ENCODE peak calls at places on chromosomes 12 and 14, in six cellular contexts. One of them, this sample, is unnamed.

GRCh38 chr12:60269611-60270269 is 673.9 kb downstream of the SLC16A7 start:
- DNase-seq in sigmoid colon: no peak
- DNase-seq in body of pancreas: no peak
- DNase-seq in GM06990: no peak
- DNase-seq in cardiac muscle cell: no peak
- DNase-seq in H1: no peak
- DNase-seq in this sample: no peak

GRCh38 chr12:79020106-79020505 is 155.5 kb downstream of the SYT1 start:
- DNase-seq in H1: no peak
- DNase-seq in GM06990: no peak
- DNase-seq in body of pancreas: no peak
- DNase-seq in cardiac muscle cell: no peak
- DNase-seq in sigmoid colon: no peak
- DNase-seq in this sample: no peak

GRCh38 chr14:92955381-92955780 is 32.4 kb downstream of the CHGA start:
- DNase-seq in cardiac muscle cell: no peak
- DNase-seq in body of pancreas: no peak
- DNase-seq in sigmoid colon: no peak
- DNase-seq in GM06990: no peak
- DNase-seq in H1: no peak
- DNase-seq in this sample: no peak

GRCh38 chr14:61489932-61490331 is 168.6 kb downstream of the PRKCH start:
- DNase-seq in sigmoid colon: peak; percentile 74
- DNase-seq in cardiac muscle cell: no peak
- DNase-seq in GM06990: no peak
- DNase-seq in body of pancreas: peak; percentile 36
- DNase-seq in H1: no peak
- DNase-seq in this sample: no peak

GRCh38 chr12:24896171-24896570 is 52.7 kb downstream of the BCAT1 start:
- DNase-seq in H1: no peak
- DNase-seq in body of pancreas: no peak
- DNase-seq in sigmoid colon: no peak
- DNase-seq in cardiac muscle cell: no peak
- DNase-seq in GM06990: no peak
- DNase-seq in this sample: no peak

GRCh38 chr14:45038865-45039264 is 45.1 kb upstream of the PRPF39 start:
- DNase-seq in H1: no peak
- DNase-seq in cardiac muscle cell: no peak
- DNase-seq in sigmoid colon: no peak
- DNase-seq in body of pancreas: no peak
- DNase-seq in GM06990: no peak
- DNase-seq in this sample: no peak

GRCh38 chr12:57520008-57520726 is at the start of gene DDIT3:
- DNase-seq in sigmoid colon: peak; percentile 100
- DNase-seq in cardiac muscle cell: peak; percentile 100
- DNase-seq in GM06990: peak; percentile 99
- DNase-seq in H1: peak; percentile 96
- DNase-seq in body of pancreas: peak; percentile 100
- DNase-seq in this sample: peak; percentile 99

GRCh38 chr14:33692762-33693161 is 258.1 kb downstream of the EGLN3 start:
- DNase-seq in sigmoid colon: no peak
- DNase-seq in H1: no peak
- DNase-seq in GM06990: no peak
- DNase-seq in body of pancreas: no peak
- DNase-seq in cardiac muscle cell: no peak
- DNase-seq in this sample: no peak

GRCh38 chr14:103707329-103708263 is 7.7 kb downstream of the XRCC3 start:
- DNase-seq in body of pancreas: no peak
- DNase-seq in cardiac muscle cell: no peak
- DNase-seq in GM06990: no peak
- DNase-seq in sigmoid colon: no peak
- DNase-seq in H1: no peak
- DNase-seq in this sample: no peak

GRCh38 chr12:76201316-76201715 is 116.8 kb upstream of the NAP1L1 start:
- DNase-seq in cardiac muscle cell: no peak
- DNase-seq in GM06990: no peak
- DNase-seq in sigmoid colon: no peak
- DNase-seq in H1: no peak
- DNase-seq in body of pancreas: no peak
- DNase-seq in this sample: no peak

DNA sequence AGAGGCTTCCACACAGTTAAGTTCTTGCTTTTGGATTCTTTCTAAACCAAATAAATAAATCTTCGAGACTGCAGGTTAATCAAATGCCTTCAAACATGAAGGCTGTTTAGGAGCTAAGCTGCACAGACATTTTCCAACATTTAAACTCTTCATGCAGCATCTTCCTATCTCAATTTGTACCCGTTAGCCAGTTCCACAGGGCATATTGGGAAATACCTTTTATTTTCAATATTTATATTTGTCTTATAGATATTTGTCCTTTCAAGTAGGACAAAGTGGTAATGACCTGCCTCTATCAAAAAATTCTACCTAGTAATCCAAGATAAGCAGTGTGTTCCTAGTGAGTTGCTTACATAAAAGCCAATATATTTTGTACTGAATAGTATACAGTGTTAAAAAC is 373.6 kb downstream of the DIO2 start:
- DNase-seq in body of pancreas: no peak
- DNase-seq in sigmoid colon: no peak
- DNase-seq in H1: no peak
- DNase-seq in cardiac muscle cell: no peak
- DNase-seq in GM06990: no peak
- DNase-seq in this sample: no peak
- H3K36me3 ChIP-seq in body of pancreas: no peaks in the 10 kb centered on the region
- H3K36me3 ChIP-seq in sigmoid colon: no peaks in the 10 kb centered on the region
- H3K36me3 ChIP-seq in H1: no peaks in the 10 kb centered on the region
- H3K36me3 ChIP-seq in cardiac muscle cell: no peaks in the 10 kb centered on the region
- H3K36me3 ChIP-seq in GM06990: no peaks in the 10 kb centered on the region
- H3K36me3 ChIP-seq in this sample: no peaks in the 10 kb centered on the region

GRCh38 chr12:31387466-31387865 is 61.5 kb upstream of the SINHCAF start:
- DNase-seq in body of pancreas: no peak
- DNase-seq in cardiac muscle cell: peak; percentile 7
- DNase-seq in H1: no peak
- DNase-seq in sigmoid colon: no peak
- DNase-seq in GM06990: no peak
- DNase-seq in this sample: no peak

GRCh38 chr12:31387011-31387410 is 61.1 kb upstream of the SINHCAF start:
- DNase-seq in body of pancreas: no peak
- DNase-seq in H1: no peak
- DNase-seq in sigmoid colon: no peak
- DNase-seq in GM06990: no peak
- DNase-seq in cardiac muscle cell: no peak
- DNase-seq in this sample: no peak

GRCh38 chr12:31390991-31391390 is 65.0 kb upstream of the SINHCAF start:
- DNase-seq in cardiac muscle cell: no peak
- DNase-seq in body of pancreas: no peak
- DNase-seq in sigmoid colon: no peak
- DNase-seq in GM06990: no peak
- DNase-seq in H1: no peak
- DNase-seq in this sample: no peak

GRCh38 chr12:31386364-31386777 is 60.4 kb upstream of the SINHCAF start:
- DNase-seq in GM06990: no peak
- DNase-seq in sigmoid colon: no peak
- DNase-seq in H1: peak; percentile 84
- DNase-seq in body of pancreas: no peak
- DNase-seq in cardiac muscle cell: peak; percentile 12
- DNase-seq in this sample: no peak

DNA sequence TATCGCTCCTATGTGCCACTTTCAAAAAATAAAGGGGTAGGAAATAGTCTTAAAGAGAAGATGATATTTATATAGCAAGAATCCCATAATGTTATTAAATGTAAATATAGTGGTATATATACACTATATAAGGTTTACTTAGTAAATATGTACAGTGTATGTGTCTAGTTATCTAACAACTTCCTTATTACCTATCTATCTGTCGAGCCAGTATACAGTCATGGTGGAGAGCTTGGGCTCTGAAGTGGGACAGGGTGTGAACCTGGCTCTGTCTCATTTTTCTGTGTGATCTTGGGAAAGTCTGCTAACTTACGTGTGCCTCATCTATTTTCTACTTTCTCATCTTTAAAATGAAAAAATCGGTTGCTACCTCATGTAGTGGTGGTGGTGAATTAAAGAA is 62.8 kb upstream of the SINHCAF start:
- DNase-seq in H1: no peak
- DNase-seq in sigmoid colon: no peak
- DNase-seq in body of pancreas: no peak
- DNase-seq in cardiac muscle cell: no peak
- DNase-seq in GM06990: no peak
- DNase-seq in this sample: no peak
- H3K36me3 ChIP-seq in H1: no peaks in the 10 kb centered on the region
- H3K36me3 ChIP-seq in sigmoid colon: peaks cover 14% of the 10 kb centered on the region
- H3K36me3 ChIP-seq in body of pancreas: peaks cover 10% of the 10 kb centered on the region
- H3K36me3 ChIP-seq in cardiac muscle cell: peaks cover 70% of the 10 kb centered on the region
- H3K36me3 ChIP-seq in GM06990: peaks cover 4% of the 10 kb centered on the region
- H3K36me3 ChIP-seq in this sample: peaks cover 14% of the 10 kb centered on the region

DNA sequence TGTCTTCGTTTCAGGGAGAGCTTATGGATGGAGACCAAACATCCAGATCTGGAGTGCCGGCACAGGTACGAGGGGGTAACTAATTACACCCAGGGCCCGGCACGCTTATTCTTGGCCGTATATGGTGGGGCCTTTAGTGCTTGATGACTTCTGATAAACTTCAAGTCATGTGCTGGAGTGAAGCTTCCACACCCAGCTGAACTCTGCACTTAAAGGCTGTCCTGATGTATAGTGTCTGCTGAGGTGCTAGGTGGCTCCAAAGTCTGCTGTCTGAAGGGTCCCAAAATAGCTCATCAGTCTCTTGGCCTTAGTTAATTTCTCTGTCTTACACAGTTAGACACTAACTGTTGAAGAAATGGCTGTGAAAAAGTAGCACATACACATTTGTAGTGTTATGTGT is 17.9 kb downstream of the RNF34 start:
- DNase-seq in H1: no peak
- DNase-seq in body of pancreas: no peak
- DNase-seq in cardiac muscle cell: peak; percentile 64
- DNase-seq in sigmoid colon: no peak
- DNase-seq in GM06990: no peak
- DNase-seq in this sample: no peak
- H3K36me3 ChIP-seq in H1: peaks cover 30% of the 10 kb centered on the region
- H3K36me3 ChIP-seq in body of pancreas: peaks cover 10% of the 10 kb centered on the region
- H3K36me3 ChIP-seq in cardiac muscle cell: peaks cover 19% of the 10 kb centered on the region
- H3K36me3 ChIP-seq in sigmoid colon: peaks cover 24% of the 10 kb centered on the region
- H3K36me3 ChIP-seq in GM06990: peaks cover 25% of the 10 kb centered on the region
- H3K36me3 ChIP-seq in this sample: peaks cover 69% of the 10 kb centered on the region

DNA sequence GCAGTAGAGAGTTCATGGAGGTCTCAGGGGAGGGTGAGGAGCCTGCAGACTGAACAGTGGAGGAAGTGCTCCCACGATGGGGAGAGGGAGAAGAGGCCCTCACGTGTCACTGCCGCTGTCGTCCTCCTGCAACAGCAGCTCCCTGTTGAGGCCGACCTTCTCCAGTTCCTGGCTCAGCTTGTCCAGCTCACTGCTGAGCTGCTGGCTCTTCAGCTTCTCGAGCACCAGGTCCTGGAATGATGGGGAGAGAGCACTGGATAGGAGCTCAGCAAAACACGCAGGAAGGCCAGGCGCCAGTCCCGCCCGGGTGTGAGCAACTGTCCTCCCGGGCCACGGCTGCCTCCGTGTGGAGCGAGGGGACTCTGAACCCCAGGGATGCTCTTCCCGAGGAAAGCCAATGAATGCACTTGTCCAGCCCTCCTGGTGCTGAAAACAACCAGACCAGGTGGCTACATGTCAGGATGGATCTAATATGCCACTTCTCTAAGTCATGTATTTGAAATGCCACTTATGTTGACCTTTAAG is 65.3 kb upstream of the GPR68 start:
- DNase-seq in cardiac muscle cell: no peak
- DNase-seq in GM06990: no peak
- DNase-seq in H1: no peak
- DNase-seq in body of pancreas: no peak
- DNase-seq in sigmoid colon: no peak
- DNase-seq in this sample: no peak
- H3K36me3 ChIP-seq in cardiac muscle cell: no peaks in the 10 kb centered on the region
- H3K36me3 ChIP-seq in GM06990: peaks cover 59% of the 10 kb centered on the region
- H3K36me3 ChIP-seq in H1: peaks cover 48% of the 10 kb centered on the region
- H3K36me3 ChIP-seq in body of pancreas: peaks cover 15% of the 10 kb centered on the region
- H3K36me3 ChIP-seq in sigmoid colon: no peaks in the 10 kb centered on the region
- H3K36me3 ChIP-seq in this sample: peaks cover 96% of the 10 kb centered on the region

GRCh38 chr14:39122330-39123138 is 8.4 kb downstream of the GEMIN2 start:
- DNase-seq in body of pancreas: no peak
- DNase-seq in GM06990: no peak
- DNase-seq in H1: no peak
- DNase-seq in sigmoid colon: no peak
- DNase-seq in cardiac muscle cell: no peak
- DNase-seq in this sample: no peak
- H3K36me3 ChIP-seq in body of pancreas: peaks cover 17% of the 10 kb centered on the region
- H3K36me3 ChIP-seq in GM06990: peaks cover 10% of the 10 kb centered on the region
- H3K36me3 ChIP-seq in H1: peaks cover 19% of the 10 kb centered on the region
- H3K36me3 ChIP-seq in sigmoid colon: peaks cover 22% of the 10 kb centered on the region
- H3K36me3 ChIP-seq in cardiac muscle cell: peaks cover 46% of the 10 kb centered on the region
- H3K36me3 ChIP-seq in this sample: peaks cover 45% of the 10 kb centered on the region

GRCh38 chr12:48051681-48052080 is 47.4 kb upstream of the COL2A1 start:
- DNase-seq in body of pancreas: no peak
- DNase-seq in H1: no peak
- DNase-seq in sigmoid colon: no peak
- DNase-seq in GM06990: no peak
- DNase-seq in cardiac muscle cell: no peak
- DNase-seq in this sample: no peak

GRCh38 chr12:48054955-48055821 is 50.7 kb downstream of the SENP1 start:
- DNase-seq in cardiac muscle cell: no peak
- DNase-seq in body of pancreas: no peak
- DNase-seq in GM06990: no peak
- DNase-seq in H1: no peak
- DNase-seq in sigmoid colon: no peak
- DNase-seq in this sample: no peak

GRCh38 chr12:48050174-48050573 is 45.9 kb upstream of the COL2A1 start:
- DNase-seq in body of pancreas: no peak
- DNase-seq in cardiac muscle cell: no peak
- DNase-seq in GM06990: no peak
- DNase-seq in sigmoid colon: no peak
- DNase-seq in H1: no peak
- DNase-seq in this sample: no peak

GRCh38 chr12:48053122-48053521 is 48.8 kb upstream of the COL2A1 start:
- DNase-seq in body of pancreas: no peak
- DNase-seq in GM06990: no peak
- DNase-seq in cardiac muscle cell: no peak
- DNase-seq in H1: no peak
- DNase-seq in sigmoid colon: no peak
- DNase-seq in this sample: no peak

GRCh38 chr12:48053883-48054282 is 49.6 kb upstream of the COL2A1 start:
- DNase-seq in sigmoid colon: no peak
- DNase-seq in GM06990: no peak
- DNase-seq in H1: no peak
- DNase-seq in body of pancreas: no peak
- DNase-seq in cardiac muscle cell: no peak
- DNase-seq in this sample: no peak
- H3K36me3 ChIP-seq in sigmoid colon: no peaks in the 10 kb centered on the region
- H3K36me3 ChIP-seq in GM06990: peaks cover 6% of the 10 kb centered on the region
- H3K36me3 ChIP-seq in H1: peaks cover 3% of the 10 kb centered on the region
- H3K36me3 ChIP-seq in body of pancreas: no peaks in the 10 kb centered on the region
- H3K36me3 ChIP-seq in cardiac muscle cell: peaks cover 8% of the 10 kb centered on the region
- H3K36me3 ChIP-seq in this sample: peaks cover 10% of the 10 kb centered on the region